ENCODE peak calls at places on chromosomes 5 and 9, in nine cellular contexts. One of them, this sample, is unnamed. For H3K9me3 and H3K27me3, the result is how much of the 10 kb centered on the place peaks cover.

GRCh38 chr5:180832638-180833068 is 28.4 kb downstream of the ZFP62 start:
- DNase-seq in cardiac muscle cell: no peak
- DNase-seq in lower lobe of right lung: no peak
- DNase-seq in thyroid gland: no peak
- DNase-seq in hepatocyte: no peak
- DNase-seq in pancreas: no peak
- DNase-seq in breast epithelium: no peak
- DNase-seq in HCT116: no peak
- DNase-seq in PC-3: no peak
- DNase-seq in this sample: no peak

GRCh38 chr5:1006656-1007071 is 1.9 kb upstream of the NKD2 start:
- DNase-seq in pancreas: peak
- DNase-seq in lower lobe of right lung: peak
- DNase-seq in thyroid gland: no peak
- DNase-seq in PC-3: no peak
- DNase-seq in hepatocyte: no peak
- DNase-seq in breast epithelium: no peak
- DNase-seq in HCT116: no peak
- DNase-seq in cardiac muscle cell: no peak
- DNase-seq in this sample: peak

GRCh38 chr9:89536145-89536574 is 38.2 kb upstream of the SEMA4D start:
- DNase-seq in cardiac muscle cell: no peak
- DNase-seq in HCT116: no peak
- DNase-seq in PC-3: no peak
- DNase-seq in breast epithelium: no peak
- DNase-seq in pancreas: no peak
- DNase-seq in thyroid gland: no peak
- DNase-seq in lower lobe of right lung: no peak
- DNase-seq in hepatocyte: no peak
- DNase-seq in this sample: no peak

GRCh38 chr9:129351058-129351641 is 173.1 kb upstream of the IER5L start:
- DNase-seq in breast epithelium: no peak
- DNase-seq in thyroid gland: no peak
- DNase-seq in cardiac muscle cell: peak
- DNase-seq in HCT116: no peak
- DNase-seq in PC-3: no peak
- DNase-seq in lower lobe of right lung: no peak
- DNase-seq in hepatocyte: no peak
- DNase-seq in pancreas: no peak
- DNase-seq in this sample: no peak

GRCh38 chr9:34046784-34047379 is 1.8 kb downstream of the UBAP2 start:
- DNase-seq in breast epithelium: no peak
- DNase-seq in cardiac muscle cell: peak
- DNase-seq in thyroid gland: no peak
- DNase-seq in HCT116: no peak
- DNase-seq in PC-3: peak
- DNase-seq in hepatocyte: peak
- DNase-seq in pancreas: no peak
- DNase-seq in lower lobe of right lung: no peak
- DNase-seq in this sample: no peak

GRCh38 chr5:168686837-168687236 is 107.7 kb upstream of the PANK3 start:
- DNase-seq in lower lobe of right lung: no peak
- DNase-seq in hepatocyte: no peak
- DNase-seq in HCT116: no peak
- DNase-seq in thyroid gland: no peak
- DNase-seq in PC-3: no peak
- DNase-seq in breast epithelium: no peak
- DNase-seq in cardiac muscle cell: no peak
- DNase-seq in pancreas: no peak
- DNase-seq in this sample: no peak

GRCh38 chr9:129482521-129483466 is 138.1 kb downstream of the C9orf50 start:
- DNase-seq in breast epithelium: peak
- DNase-seq in thyroid gland: peak
- DNase-seq in lower lobe of right lung: peak
- DNase-seq in cardiac muscle cell: peak
- DNase-seq in hepatocyte: peak
- DNase-seq in HCT116: no peak
- DNase-seq in pancreas: peak
- DNase-seq in PC-3: peak
- DNase-seq in this sample: peak

GRCh38 chr5:31449175-31449574 is 82.7 kb downstream of the DROSHA start:
- DNase-seq in PC-3: no peak
- DNase-seq in pancreas: no peak
- DNase-seq in hepatocyte: no peak
- DNase-seq in breast epithelium: no peak
- DNase-seq in cardiac muscle cell: peak
- DNase-seq in lower lobe of right lung: no peak
- DNase-seq in thyroid gland: no peak
- DNase-seq in HCT116: no peak
- DNase-seq in this sample: no peak

GRCh38 chr5:39518516-39518915 is 93.7 kb upstream of the DAB2 start:
- DNase-seq in PC-3: peak
- DNase-seq in thyroid gland: no peak
- DNase-seq in hepatocyte: no peak
- DNase-seq in HCT116: no peak
- DNase-seq in lower lobe of right lung: no peak
- DNase-seq in breast epithelium: no peak
- DNase-seq in cardiac muscle cell: peak
- DNase-seq in pancreas: no peak
- DNase-seq in this sample: no peak

GRCh38 chr9:22169243-22169642 is 160.1 kb upstream of the CDKN2B start:
- DNase-seq in hepatocyte: no peak
- DNase-seq in thyroid gland: no peak
- DNase-seq in pancreas: no peak
- DNase-seq in cardiac muscle cell: peak
- DNase-seq in breast epithelium: no peak
- DNase-seq in HCT116: no peak
- DNase-seq in lower lobe of right lung: no peak
- DNase-seq in PC-3: peak
- DNase-seq in this sample: no peak

GRCh38 chr9:129491486-129491855 is 129.4 kb downstream of the C9orf50 start:
- DNase-seq in lower lobe of right lung: peak
- DNase-seq in breast epithelium: no peak
- DNase-seq in cardiac muscle cell: no peak
- DNase-seq in PC-3: no peak
- DNase-seq in hepatocyte: peak
- DNase-seq in HCT116: no peak
- DNase-seq in thyroid gland: no peak
- DNase-seq in pancreas: peak
- DNase-seq in this sample: no peak

GRCh38 chr9:136881691-136882108 is 4.6 kb upstream of the TRAF2 start:
- DNase-seq in pancreas: no peak
- DNase-seq in breast epithelium: no peak
- DNase-seq in PC-3: no peak
- DNase-seq in lower lobe of right lung: no peak
- DNase-seq in hepatocyte: peak
- DNase-seq in cardiac muscle cell: peak
- DNase-seq in thyroid gland: no peak
- DNase-seq in HCT116: no peak
- DNase-seq in this sample: no peak

GRCh38 chr9:128835246-128836210 is 5.9 kb upstream of the SPOUT1 start:
- DNase-seq in breast epithelium: no peak
- DNase-seq in cardiac muscle cell: no peak
- DNase-seq in HCT116: no peak
- DNase-seq in lower lobe of right lung: peak
- DNase-seq in pancreas: no peak
- DNase-seq in PC-3: no peak
- DNase-seq in thyroid gland: no peak
- DNase-seq in hepatocyte: no peak
- DNase-seq in this sample: no peak

GRCh38 chr9:92706218-92706940 is 36.4 kb upstream of the IPPK start:
- DNase-seq in lower lobe of right lung: no peak
- DNase-seq in breast epithelium: peak
- DNase-seq in hepatocyte: no peak
- DNase-seq in cardiac muscle cell: peak
- DNase-seq in PC-3: peak
- DNase-seq in pancreas: no peak
- DNase-seq in thyroid gland: no peak
- DNase-seq in HCT116: peak
- DNase-seq in this sample: peak

GRCh38 chr5:31137676-31138075 is 55.8 kb upstream of the CDH6 start:
- DNase-seq in breast epithelium: no peak
- DNase-seq in PC-3: no peak
- DNase-seq in cardiac muscle cell: no peak
- DNase-seq in lower lobe of right lung: no peak
- DNase-seq in hepatocyte: no peak
- DNase-seq in thyroid gland: no peak
- DNase-seq in HCT116: no peak
- DNase-seq in pancreas: no peak
- DNase-seq in this sample: no peak

GRCh38 chr5:68139601-68140441 is 75.7 kb upstream of the PIK3R1 start:
- DNase-seq in breast epithelium: no peak
- DNase-seq in pancreas: no peak
- DNase-seq in lower lobe of right lung: no peak
- DNase-seq in PC-3: no peak
- DNase-seq in hepatocyte: no peak
- DNase-seq in thyroid gland: no peak
- DNase-seq in HCT116: no peak
- DNase-seq in cardiac muscle cell: no peak
- DNase-seq in this sample: no peak

GRCh38 chr9:126304946-126305370 is 21.7 kb upstream of the MVB12B start:
- DNase-seq in breast epithelium: no peak
- DNase-seq in thyroid gland: no peak
- DNase-seq in PC-3: no peak
- DNase-seq in hepatocyte: no peak
- DNase-seq in cardiac muscle cell: peak
- DNase-seq in pancreas: no peak
- DNase-seq in lower lobe of right lung: no peak
- DNase-seq in HCT116: no peak
- DNase-seq in this sample: no peak

DNA sequence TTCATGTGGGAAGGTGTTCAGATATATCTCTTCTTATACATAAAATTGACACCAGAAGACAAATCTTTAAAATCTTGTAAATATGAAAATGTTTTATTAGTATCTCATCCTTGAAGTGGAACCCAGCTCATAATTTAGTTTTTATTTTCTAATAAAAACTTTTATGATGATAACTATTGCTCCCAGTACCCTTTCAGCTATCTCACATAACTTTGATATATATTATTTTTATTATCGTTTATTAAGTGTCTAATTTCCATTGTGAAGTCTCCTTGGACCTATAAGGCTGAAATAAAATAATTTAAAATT is 16.0 kb downstream of the PCDHB15 start:
- DNase-seq in thyroid gland: no peak
- DNase-seq in HCT116: no peak
- DNase-seq in cardiac muscle cell: no peak
- DNase-seq in hepatocyte: no peak
- DNase-seq in pancreas: no peak
- DNase-seq in lower lobe of right lung: no peak
- DNase-seq in PC-3: no peak
- DNase-seq in breast epithelium: no peak
- DNase-seq in this sample: no peak
- H3K9me3 ChIP-seq in thyroid gland: under half
- H3K9me3 ChIP-seq in HCT116: under half
- H3K9me3 ChIP-seq in cardiac muscle cell: under half
- H3K9me3 ChIP-seq in hepatocyte: half or more
- H3K9me3 ChIP-seq in pancreas: under half
- H3K9me3 ChIP-seq in lower lobe of right lung: half or more
- H3K9me3 ChIP-seq in PC-3: under half
- H3K9me3 ChIP-seq in breast epithelium: half or more
- H3K9me3 ChIP-seq in this sample: under half

DNA sequence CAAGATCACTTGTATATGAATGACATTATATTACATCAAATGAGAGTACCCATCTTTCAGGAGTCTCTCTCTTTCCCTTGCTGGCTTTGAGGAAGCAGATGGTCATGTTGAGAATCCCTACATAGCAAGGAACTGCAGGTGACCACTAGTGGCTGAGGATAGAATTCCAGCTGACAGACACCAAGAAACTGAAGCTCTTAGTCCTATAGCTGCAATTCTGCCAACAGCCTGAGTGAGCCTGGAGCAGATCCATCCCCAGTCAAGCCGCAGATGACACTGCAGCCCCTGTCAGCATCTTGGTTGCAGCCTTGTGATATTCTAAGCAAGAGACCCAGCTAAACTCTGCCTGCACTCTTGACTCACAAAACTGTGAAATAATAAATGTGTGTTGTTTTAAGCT is 531.5 kb downstream of the CSNK1G3 start:
- DNase-seq in thyroid gland: no peak
- DNase-seq in breast epithelium: no peak
- DNase-seq in lower lobe of right lung: no peak
- DNase-seq in pancreas: no peak
- DNase-seq in cardiac muscle cell: no peak
- DNase-seq in HCT116: peak
- DNase-seq in hepatocyte: no peak
- DNase-seq in PC-3: peak
- DNase-seq in this sample: no peak
- TF ChIP-seq CTCF in thyroid gland: no peak
- TF ChIP-seq CTCF in breast epithelium: no peak
- TF ChIP-seq CTCF in lower lobe of right lung: no peak
- TF ChIP-seq CTCF in pancreas: no peak
- TF ChIP-seq CTCF in cardiac muscle cell: peak
- TF ChIP-seq CTCF in HCT116: peak
- TF ChIP-seq CTCF in hepatocyte: no peak
- TF ChIP-seq CTCF in PC-3: peak
- TF ChIP-seq CTCF in this sample: no peak

DNA sequence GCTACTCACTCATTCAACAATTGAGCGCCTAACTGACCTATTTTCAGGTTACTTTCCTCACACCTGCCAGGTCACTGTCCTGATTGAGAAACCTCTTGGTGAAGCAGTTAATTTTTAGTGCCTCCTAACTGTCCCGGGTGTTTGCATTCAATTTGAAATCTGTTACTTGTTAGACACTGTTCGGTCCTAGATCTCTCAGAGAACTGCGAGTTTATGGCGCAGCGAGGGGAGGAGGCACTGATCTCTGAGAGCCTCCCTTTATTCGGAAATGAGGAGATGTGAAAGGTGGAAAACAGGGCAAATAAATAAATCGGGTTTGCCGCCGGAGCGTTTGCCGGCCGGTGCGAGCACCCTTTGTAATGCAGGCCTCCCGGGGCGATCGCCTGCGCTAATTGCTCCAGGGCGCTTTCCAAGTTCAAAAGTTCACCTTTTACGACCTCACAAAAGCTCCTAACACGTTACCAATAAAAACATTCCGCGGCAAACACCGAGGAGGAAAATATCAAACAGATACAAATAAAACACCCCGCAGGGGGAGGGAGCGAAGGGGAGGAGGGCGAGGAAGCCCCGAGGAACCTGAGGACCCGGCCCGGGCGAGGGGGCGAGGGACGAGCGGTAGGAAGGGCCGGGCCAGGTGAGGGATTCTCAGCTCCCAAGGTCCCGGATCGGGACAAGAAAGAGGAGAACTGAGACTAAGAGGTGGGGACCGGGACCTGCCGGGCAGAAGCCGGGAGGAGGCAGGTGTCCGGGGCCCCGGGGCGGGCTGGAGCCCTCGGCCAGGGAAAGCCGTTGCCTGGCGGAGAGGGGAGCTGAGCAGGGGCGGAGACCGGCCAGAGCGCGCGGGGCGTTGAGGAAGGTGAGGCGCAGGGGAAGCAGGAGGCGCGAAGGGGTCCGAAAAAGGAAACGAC is 1.4 kb downstream of the NR6A1 start:
- DNase-seq in hepatocyte: peak
- DNase-seq in cardiac muscle cell: no peak
- DNase-seq in breast epithelium: no peak
- DNase-seq in thyroid gland: peak
- DNase-seq in lower lobe of right lung: peak
- DNase-seq in pancreas: peak
- DNase-seq in PC-3: peak
- DNase-seq in HCT116: peak
- DNase-seq in this sample: no peak
- H3K27me3 ChIP-seq in hepatocyte: under half
- H3K27me3 ChIP-seq in cardiac muscle cell: under half
- H3K27me3 ChIP-seq in breast epithelium: under half
- H3K27me3 ChIP-seq in thyroid gland: under half
- H3K27me3 ChIP-seq in lower lobe of right lung: under half
- H3K27me3 ChIP-seq in pancreas: under half
- H3K27me3 ChIP-seq in PC-3: under half
- H3K27me3 ChIP-seq in HCT116: under half
- H3K27me3 ChIP-seq in this sample: under half

GRCh38 chr5:10507575-10508024 is 56.3 kb upstream of the ANKRD33B start:
- DNase-seq in cardiac muscle cell: no peak
- DNase-seq in HCT116: no peak
- DNase-seq in thyroid gland: no peak
- DNase-seq in lower lobe of right lung: no peak
- DNase-seq in PC-3: peak
- DNase-seq in hepatocyte: peak
- DNase-seq in pancreas: no peak
- DNase-seq in breast epithelium: no peak
- DNase-seq in this sample: no peak
- H3K9me3 ChIP-seq in cardiac muscle cell: under half
- H3K9me3 ChIP-seq in HCT116: under half
- H3K9me3 ChIP-seq in thyroid gland: under half
- H3K9me3 ChIP-seq in lower lobe of right lung: under half
- H3K9me3 ChIP-seq in PC-3: under half
- H3K9me3 ChIP-seq in hepatocyte: under half
- H3K9me3 ChIP-seq in pancreas: under half
- H3K9me3 ChIP-seq in breast epithelium: under half
- H3K9me3 ChIP-seq in this sample: under half